ENCODE peak calls at places on chromosomes 4 and X, in five cellular contexts. One of them, this sample, is unnamed.

GRCh38 chrX:56281789-56282188 is 49.6 kb downstream of the KLF8 start:
- DNase-seq in Peyer's patch: no peak
- DNase-seq in CD4-positive, CD25-positive, alpha-beta regulatory T cell: no peak
- DNase-seq in NB4: peak; percentile 28
- DNase-seq in GM23248: peak; percentile 23
- DNase-seq in this sample: peak; percentile 23

GRCh38 chrX:106168107-106168506 is at the start of gene PWWP3B:
- DNase-seq in Peyer's patch: no peak
- DNase-seq in CD4-positive, CD25-positive, alpha-beta regulatory T cell: no peak
- DNase-seq in NB4: no peak
- DNase-seq in GM23248: peak; percentile 38
- DNase-seq in this sample: no peak

GRCh38 chrX:18271725-18272124 is 51.0 kb upstream of the BEND2 start:
- DNase-seq in Peyer's patch: no peak
- DNase-seq in CD4-positive, CD25-positive, alpha-beta regulatory T cell: no peak
- DNase-seq in NB4: no peak
- DNase-seq in GM23248: no peak
- DNase-seq in this sample: no peak

GRCh38 chr4:150668824-150669223 is 86.9 kb downstream of the MAB21L2 start:
- DNase-seq in Peyer's patch: no peak
- DNase-seq in CD4-positive, CD25-positive, alpha-beta regulatory T cell: no peak
- DNase-seq in NB4: no peak
- DNase-seq in GM23248: no peak
- DNase-seq in this sample: no peak

GRCh38 chr4:37978509-37978908 is 18.3 kb downstream of the PTTG2 start:
- DNase-seq in Peyer's patch: no peak
- DNase-seq in CD4-positive, CD25-positive, alpha-beta regulatory T cell: no peak
- DNase-seq in NB4: no peak
- DNase-seq in GM23248: no peak
- DNase-seq in this sample: no peak

GRCh38 chrX:47177079-47177478 is 16.6 kb upstream of the UBA1 start:
- DNase-seq in Peyer's patch: no peak
- DNase-seq in CD4-positive, CD25-positive, alpha-beta regulatory T cell: no peak
- DNase-seq in NB4: no peak
- DNase-seq in GM23248: no peak
- DNase-seq in this sample: no peak

GRCh38 chr4:8209997-8210396 is 10.9 kb downstream of the SH3TC1 start:
- DNase-seq in Peyer's patch: no peak
- DNase-seq in CD4-positive, CD25-positive, alpha-beta regulatory T cell: no peak
- DNase-seq in NB4: no peak
- DNase-seq in GM23248: no peak
- DNase-seq in this sample: no peak

GRCh38 chr4:134518574-134519217 is 317.1 kb upstream of the PABPC4L start:
- DNase-seq in Peyer's patch: no peak
- DNase-seq in CD4-positive, CD25-positive, alpha-beta regulatory T cell: no peak
- DNase-seq in NB4: peak; percentile 7
- DNase-seq in GM23248: no peak
- DNase-seq in this sample: no peak

GRCh38 chr4:124641715-124642380 is 70.7 kb downstream of the ANKRD50 start:
- DNase-seq in Peyer's patch: no peak
- DNase-seq in CD4-positive, CD25-positive, alpha-beta regulatory T cell: no peak
- DNase-seq in NB4: peak; percentile 34
- DNase-seq in GM23248: peak; percentile 86
- DNase-seq in this sample: no peak

GRCh38 chr4:145773581-145774234 is 93.8 kb downstream of the C4orf51 start:
- DNase-seq in Peyer's patch: no peak
- DNase-seq in CD4-positive, CD25-positive, alpha-beta regulatory T cell: no peak
- DNase-seq in NB4: no peak
- DNase-seq in GM23248: no peak
- DNase-seq in this sample: no peak

GRCh38 chrX:125132274-125132673 is 187.4 kb upstream of the TEX13C start:
- DNase-seq in Peyer's patch: no peak
- DNase-seq in CD4-positive, CD25-positive, alpha-beta regulatory T cell: no peak
- DNase-seq in NB4: peak; percentile 48
- DNase-seq in GM23248: peak; percentile 15
- DNase-seq in this sample: peak; percentile 28

GRCh38 chr4:1745697-1746096 is 24.4 kb downstream of the TACC3 start:
- DNase-seq in Peyer's patch: no peak
- DNase-seq in CD4-positive, CD25-positive, alpha-beta regulatory T cell: no peak
- DNase-seq in NB4: no peak
- DNase-seq in GM23248: no peak
- DNase-seq in this sample: no peak

GRCh38 chr4:52837716-52838558 is 24.2 kb upstream of the RASL11B start:
- DNase-seq in Peyer's patch: no peak
- DNase-seq in CD4-positive, CD25-positive, alpha-beta regulatory T cell: no peak
- DNase-seq in NB4: peak; percentile 77
- DNase-seq in GM23248: peak; percentile 83
- DNase-seq in this sample: no peak

GRCh38 chr4:138341739-138342415 is 99.7 kb upstream of the SLC7A11 start:
- DNase-seq in Peyer's patch: no peak
- DNase-seq in CD4-positive, CD25-positive, alpha-beta regulatory T cell: no peak
- DNase-seq in NB4: peak; percentile 74
- DNase-seq in GM23248: no peak
- DNase-seq in this sample: no peak

GRCh38 chr4:22689428-22689827 is 3.3 kb upstream of the GBA3 start:
- DNase-seq in Peyer's patch: no peak
- DNase-seq in CD4-positive, CD25-positive, alpha-beta regulatory T cell: no peak
- DNase-seq in NB4: no peak
- DNase-seq in GM23248: no peak
- DNase-seq in this sample: no peak

GRCh38 chr4:186932196-186932595 is 208.5 kb upstream of the FAT1 start:
- DNase-seq in Peyer's patch: no peak
- DNase-seq in CD4-positive, CD25-positive, alpha-beta regulatory T cell: no peak
- DNase-seq in NB4: no peak
- DNase-seq in GM23248: peak; percentile 24
- DNase-seq in this sample: no peak

GRCh38 chr4:133596459-133596858 is 447.4 kb downstream of the PCDH10 start:
- DNase-seq in Peyer's patch: no peak
- DNase-seq in CD4-positive, CD25-positive, alpha-beta regulatory T cell: no peak
- DNase-seq in NB4: no peak
- DNase-seq in GM23248: no peak
- DNase-seq in this sample: no peak

GRCh38 chr4:67465763-67466052 is 79.6 kb downstream of the CENPC start:
- DNase-seq in Peyer's patch: no peak
- DNase-seq in CD4-positive, CD25-positive, alpha-beta regulatory T cell: no peak
- DNase-seq in NB4: no peak
- DNase-seq in GM23248: no peak
- DNase-seq in this sample: no peak

GRCh38 chr4:173747537-173748257 is 217.7 kb upstream of the HAND2 start:
- DNase-seq in Peyer's patch: no peak
- DNase-seq in CD4-positive, CD25-positive, alpha-beta regulatory T cell: no peak
- DNase-seq in NB4: no peak
- DNase-seq in GM23248: no peak
- DNase-seq in this sample: no peak

GRCh38 chr4:20418865-20419451 is 167.3 kb downstream of the SLIT2 start:
- DNase-seq in Peyer's patch: no peak
- DNase-seq in CD4-positive, CD25-positive, alpha-beta regulatory T cell: no peak
- DNase-seq in NB4: peak; percentile 74
- DNase-seq in GM23248: peak; percentile 83
- DNase-seq in this sample: peak; percentile 67

GRCh38 chr4:169059294-169060201 is 49.5 kb upstream of the CBR4 start:
- DNase-seq in Peyer's patch: no peak
- DNase-seq in CD4-positive, CD25-positive, alpha-beta regulatory T cell: no peak
- DNase-seq in NB4: no peak
- DNase-seq in GM23248: peak; percentile 82
- DNase-seq in this sample: no peak

GRCh38 chr4:9762823-9763475 is 18.5 kb upstream of the DRD5 start:
- DNase-seq in Peyer's patch: no peak
- DNase-seq in CD4-positive, CD25-positive, alpha-beta regulatory T cell: no peak
- DNase-seq in NB4: peak; percentile 85
- DNase-seq in GM23248: peak; percentile 83
- DNase-seq in this sample: peak; percentile 58

GRCh38 chrX:12791253-12792228 is at the start of gene PRPS2:
- DNase-seq in Peyer's patch: peak; percentile 74
- DNase-seq in CD4-positive, CD25-positive, alpha-beta regulatory T cell: peak; percentile 65
- DNase-seq in NB4: peak; percentile 76
- DNase-seq in GM23248: peak; percentile 56
- DNase-seq in this sample: peak; percentile 60

DNA sequence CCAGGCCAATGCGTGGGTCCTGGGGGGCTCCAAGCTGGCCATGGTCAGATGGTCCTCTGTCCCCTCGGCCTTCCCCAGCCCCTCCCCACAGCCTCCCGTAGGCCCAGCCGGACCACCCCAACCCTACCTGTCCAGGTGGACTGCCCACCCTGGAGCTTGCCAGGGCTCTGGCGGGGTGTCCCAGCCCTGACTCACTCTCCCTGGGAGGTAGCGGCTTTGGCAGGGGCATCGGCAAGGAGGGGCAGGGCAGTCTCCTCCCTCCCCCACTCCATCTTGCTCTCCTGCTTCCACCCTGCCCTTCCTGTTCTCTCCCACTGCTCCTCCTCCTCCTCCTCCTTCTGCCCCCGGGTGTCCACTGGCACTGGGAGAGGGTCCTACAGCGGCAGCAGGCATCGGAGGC is 7.4 kb downstream of the BGN start:
- DNase-seq in Peyer's patch: no peak
- DNase-seq in CD4-positive, CD25-positive, alpha-beta regulatory T cell: no peak
- DNase-seq in NB4: no peak
- DNase-seq in GM23248: no peak
- DNase-seq in this sample: no peak
- H3K4me3 ChIP-seq in Peyer's patch: no peak overlapping the region
- H3K4me3 ChIP-seq in CD4-positive, CD25-positive, alpha-beta regulatory T cell: no peak overlapping the region
- H3K4me3 ChIP-seq in NB4: no peak overlapping the region
- H3K4me3 ChIP-seq in GM23248: no peak overlapping the region
- H3K4me3 ChIP-seq in this sample: no peak overlapping the region

GRCh38 chrX:104310084-104310483 is 55.4 kb upstream of the ESX1 start:
- DNase-seq in Peyer's patch: no peak
- DNase-seq in CD4-positive, CD25-positive, alpha-beta regulatory T cell: no peak
- DNase-seq in NB4: peak; percentile 13
- DNase-seq in GM23248: peak; percentile 66
- DNase-seq in this sample: no peak
- H3K4me3 ChIP-seq in Peyer's patch: no peak overlapping the region
- H3K4me3 ChIP-seq in CD4-positive, CD25-positive, alpha-beta regulatory T cell: no peak overlapping the region
- H3K4me3 ChIP-seq in NB4: no peak overlapping the region
- H3K4me3 ChIP-seq in GM23248: peak overlapping the region; percentile 63
- H3K4me3 ChIP-seq in this sample: no peak overlapping the region

DNA sequence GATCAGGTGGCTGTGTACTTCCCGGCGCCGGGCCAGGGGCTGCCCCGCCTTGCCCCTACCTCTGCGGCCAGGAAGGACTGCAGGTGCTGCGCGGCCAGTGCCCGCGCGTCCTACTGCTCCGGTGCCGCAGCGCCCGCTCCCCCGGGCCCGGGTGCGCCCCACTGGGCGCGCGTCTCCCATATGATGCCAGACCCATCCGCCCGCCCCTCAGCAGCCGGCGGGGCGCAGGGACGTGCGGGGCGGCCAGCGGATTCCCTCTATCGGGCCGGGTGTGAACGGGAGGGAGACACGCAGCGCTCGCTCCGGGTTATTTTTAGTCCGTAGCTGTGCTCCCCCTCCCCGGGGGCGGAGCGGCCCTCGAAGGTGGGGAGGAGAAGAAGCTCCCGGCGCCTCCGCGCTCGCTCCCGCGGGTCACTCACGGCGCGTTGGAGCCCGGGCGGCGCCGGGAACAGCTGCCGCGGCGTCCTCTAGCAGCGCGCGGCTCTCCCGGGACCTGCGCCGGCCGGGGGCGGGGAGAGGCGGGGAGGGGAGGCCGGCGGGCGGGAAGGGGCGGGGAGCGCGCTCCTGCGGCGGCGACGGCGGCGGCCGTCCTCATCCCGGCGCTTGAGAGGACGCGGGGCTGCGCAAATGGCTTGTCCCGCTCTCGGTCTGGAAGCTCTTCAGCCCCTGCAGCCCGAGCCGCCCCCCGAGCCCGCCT is 103.6 kb downstream of the UCHL1 start:
- DNase-seq in Peyer's patch: peak; percentile 79
- DNase-seq in CD4-positive, CD25-positive, alpha-beta regulatory T cell: no peak
- DNase-seq in NB4: peak; percentile 29
- DNase-seq in GM23248: peak; percentile 72
- DNase-seq in this sample: no peak
- H3K4me3 ChIP-seq in Peyer's patch: peak overlapping the region; percentile 79
- H3K4me3 ChIP-seq in CD4-positive, CD25-positive, alpha-beta regulatory T cell: no peak overlapping the region
- H3K4me3 ChIP-seq in NB4: no peak overlapping the region
- H3K4me3 ChIP-seq in GM23248: peak overlapping the region; percentile 81
- H3K4me3 ChIP-seq in this sample: no peak overlapping the region

DNA sequence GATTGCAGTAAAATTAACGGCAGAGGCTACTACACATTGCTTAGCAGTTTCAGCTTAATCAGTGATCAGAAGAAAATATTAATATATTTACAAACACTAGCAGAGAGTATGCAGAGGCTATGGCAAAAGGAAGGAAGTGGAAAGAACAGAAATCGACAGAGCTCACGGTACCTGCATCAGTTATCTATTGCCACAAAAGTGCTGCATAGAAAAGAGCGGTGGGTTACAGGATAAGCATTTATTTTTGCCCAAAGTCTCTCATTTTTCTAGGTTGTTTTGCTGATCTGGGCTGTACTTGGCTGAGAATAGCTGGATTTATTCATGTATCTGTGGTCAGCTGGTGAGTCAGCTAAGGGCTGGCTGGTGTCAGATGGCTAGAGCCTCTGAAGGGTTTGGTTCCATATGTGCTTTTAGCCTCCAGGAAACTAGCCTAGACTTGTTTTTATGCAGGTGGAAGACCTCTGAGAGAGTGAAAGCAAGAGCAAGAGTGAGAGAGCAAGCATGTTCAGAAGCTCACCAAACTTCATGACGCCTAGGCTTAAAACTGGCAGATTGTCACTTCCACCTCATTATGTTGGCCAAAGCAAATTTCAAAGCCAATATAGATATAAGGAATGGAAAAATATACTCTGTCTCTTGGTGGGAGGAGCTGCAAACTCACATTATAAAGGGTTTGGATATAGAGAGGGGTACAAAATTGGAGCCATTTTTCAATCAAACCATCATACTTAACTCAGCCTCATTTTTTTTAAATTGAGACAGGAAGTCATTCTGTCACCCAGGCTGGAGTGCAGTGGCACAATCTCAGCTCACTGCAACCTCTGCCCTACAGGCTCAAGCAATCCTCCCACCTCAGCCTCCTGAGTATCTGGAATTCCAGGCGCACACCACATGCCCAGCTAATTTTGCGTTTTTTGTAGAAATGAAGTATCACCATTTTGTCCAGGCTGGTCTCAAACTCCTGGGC is 153.2 kb upstream of the RPL34 start:
- DNase-seq in Peyer's patch: no peak
- DNase-seq in CD4-positive, CD25-positive, alpha-beta regulatory T cell: no peak
- DNase-seq in NB4: no peak
- DNase-seq in GM23248: peak; percentile 71
- DNase-seq in this sample: no peak
- H3K4me3 ChIP-seq in Peyer's patch: no peak overlapping the region
- H3K4me3 ChIP-seq in CD4-positive, CD25-positive, alpha-beta regulatory T cell: peak overlapping the region; percentile 64
- H3K4me3 ChIP-seq in NB4: no peak overlapping the region
- H3K4me3 ChIP-seq in GM23248: no peak overlapping the region
- H3K4me3 ChIP-seq in this sample: no peak overlapping the region